ENCODE peak calls at places on chromosomes 3 and 15, in eight cellular contexts. D is heart left ventricle, Z is neural progenitor cell, H is brain microvascular endothelial cell, C is AG10803, B is cardiac fibroblast, X is stomach, G is astrocyte. Q is an unnamed sample.

GRCh38 chr15:37877851-37878577 is 56.4 kb upstream of the TMCO5A start:
- DNase-seq in D (no peak), Z (no peak), H (peak; percentile 81), C (peak; percentile 66), B (peak; percentile 76), X (no peak), G (peak; percentile 82), Q (peak; percentile 83)

GRCh38 chr3:165874663-165875489 is 37.7 kb upstream of the BCHE start:
- DNase-seq in D (no peak), Z (no peak), H (no peak), C (no peak), B (no peak), X (no peak), G (no peak), Q (no peak)

GRCh38 chr15:56760186-56760585 is 26.9 kb upstream of the ZNF280D start:
- DNase-seq in D (no peak), Z (no peak), H (peak; percentile 40), C (peak; percentile 65), B (peak; percentile 60), X (no peak), G (peak; percentile 48), Q (peak; percentile 54)

GRCh38 chr15:45048784-45049631 is 26.0 kb downstream of the SORD start:
- DNase-seq in D (no peak), Z (no peak), H (peak; percentile 66), C (no peak), B (peak; percentile 87), X (no peak), G (peak; percentile 64), Q (peak; percentile 35)

GRCh38 chr15:72354496-72354895 is 21.3 kb downstream of the HEXA start:
- DNase-seq in D (no peak), Z (no peak), H (no peak), C (no peak), B (no peak), X (no peak), G (no peak), Q (no peak)

GRCh38 chr3:107065094-107065861 is 312.0 kb upstream of the CCDC54 start:
- DNase-seq in D (peak; percentile 12), Z (no peak), H (no peak), C (no peak), B (peak; percentile 21), X (no peak), G (no peak), Q (peak; percentile 26)

GRCh38 chr3:42308651-42309050 is 42.7 kb upstream of the CCK start:
- DNase-seq in D (no peak), Z (no peak), H (no peak), C (no peak), B (no peak), X (no peak), G (no peak), Q (no peak)

GRCh38 chr3:37223084-37223975 is 48.9 kb upstream of the LRRFIP2 start:
- DNase-seq in D (no peak), Z (no peak), H (peak; percentile 22), C (no peak), B (no peak), X (no peak), G (no peak), Q (no peak)

GRCh38 chr3:15860014-15860934 is 62.5 kb upstream of the ANKRD28 start:
- DNase-seq in D (no peak), Z (peak; percentile 74), H (peak; percentile 25), C (peak; percentile 39), B (peak; percentile 25), X (peak; percentile 29), G (peak; percentile 38), Q (peak; percentile 51)

GRCh38 chr15:75107905-75108838 is 84.8 kb downstream of the PPCDC start:
- DNase-seq in D (no peak), Z (no peak), H (peak; percentile 70), C (peak; percentile 87), B (peak; percentile 76), X (peak; percentile 47), G (peak; percentile 92), Q (peak; percentile 96)

GRCh38 chr15:96359371-96359771 is 28.9 kb downstream of the NR2F2 start:
- DNase-seq in D (no peak), Z (peak; percentile 52), H (no peak), C (no peak), B (no peak), X (no peak), G (no peak), Q (no peak)

GRCh38 chr3:51967384-51968174 is at the start of gene PCBP4:
- DNase-seq in D (peak; percentile 84), Z (peak; percentile 93), H (no peak), C (no peak), B (peak; percentile 42), X (peak; percentile 74), G (no peak), Q (no peak)

GRCh38 chr3:131602011-131602779 is 99.4 kb upstream of the MRPL3 start:
- DNase-seq in D (no peak), Z (peak; percentile 20), H (no peak), C (peak; percentile 8), B (no peak), X (no peak), G (no peak), Q (no peak)

GRCh38 chr15:56128081-56128480 is 115.6 kb downstream of the RFX7 start:
- DNase-seq in D (no peak), Z (no peak), H (no peak), C (no peak), B (no peak), X (no peak), G (peak; percentile 46), Q (no peak)

GRCh38 chr3:135874035-135874434 is 91.5 kb upstream of the PPP2R3A start:
- DNase-seq in D (no peak), Z (no peak), H (no peak), C (no peak), B (no peak), X (no peak), G (no peak), Q (no peak)

GRCh38 chr15:55893852-55894251 is 99.6 kb downstream of the NEDD4 start:
- DNase-seq in D (no peak), Z (no peak), H (no peak), C (no peak), B (no peak), X (no peak), G (no peak), Q (no peak)

DNA sequence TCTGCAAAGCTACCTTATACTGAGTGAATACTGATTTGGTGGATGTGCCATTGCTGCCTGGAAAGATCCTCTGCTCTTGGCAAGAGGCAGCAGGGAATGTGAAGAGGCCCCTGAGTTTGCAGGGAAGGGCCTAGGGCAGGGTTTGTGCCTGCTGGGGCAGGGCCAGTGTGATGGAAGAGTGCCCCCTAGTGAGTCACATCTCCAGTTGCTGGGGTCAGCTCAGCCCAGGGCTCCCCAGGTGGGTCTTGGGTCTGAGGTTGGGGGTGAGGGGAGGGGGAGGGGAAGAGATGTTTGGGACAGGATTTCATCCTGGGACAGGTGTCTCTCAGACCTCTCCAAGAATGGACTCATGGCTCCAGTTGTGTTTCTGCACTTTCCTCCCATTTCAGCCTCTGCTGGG is 4.1 kb upstream of the AMOTL2 start:
- DNase-seq in D (peak; percentile 69), Z (peak; percentile 72), H (no peak), C (no peak), B (peak; percentile 68), X (no peak), G (no peak), Q (peak; percentile 43)
- TF ChIP-seq CTCF in D (peak; percentile 62), Z (peak; percentile 67), H (peak; percentile 68), C (peak; percentile 9), B (peak; percentile 21), X (peak; percentile 44), G (no peak), Q (peak; percentile 39)

DNA sequence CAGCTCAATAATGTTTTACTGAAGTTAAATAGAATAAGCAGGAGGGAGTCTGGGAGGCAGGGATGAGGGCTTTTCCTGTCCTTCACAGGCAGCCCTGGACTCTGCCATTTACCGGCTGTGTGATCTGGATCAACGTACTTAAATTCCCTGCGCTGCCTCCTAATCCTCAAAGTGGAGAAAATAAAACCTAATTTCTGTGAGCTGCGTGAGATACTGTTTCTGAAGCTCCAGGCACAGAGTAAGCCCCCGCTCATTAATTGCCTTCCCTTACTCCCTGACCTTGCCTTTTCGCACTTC is 278 bp upstream of the PDIA5 start:
- DNase-seq in D (no peak), Z (no peak), H (no peak), C (no peak), B (no peak), X (no peak), G (no peak), Q (no peak)
- H3K4me3 ChIP-seq in D (peak overlapping the region; percentile 98), Z (peak overlapping the region; percentile 70), H (peak overlapping the region; percentile 96), C (peak overlapping the region; percentile 93), B (peak overlapping the region; percentile 92), X (peak overlapping the region; percentile 89), G (peak overlapping the region; percentile 73), Q (peak overlapping the region; percentile 95)

GRCh38 chr3:189947948-189948723 is 172.6 kb downstream of the P3H2 start:
- DNase-seq in D (no peak), Z (peak; percentile 41), H (peak; percentile 35), C (peak; percentile 35), B (peak; percentile 49), X (no peak), G (no peak), Q (peak; percentile 67)

GRCh38 chr3:189949580-189949979 is 171.1 kb downstream of the P3H2 start:
- DNase-seq in D (no peak), Z (no peak), H (no peak), C (no peak), B (no peak), X (no peak), G (no peak), Q (no peak)

GRCh38 chr3:189952272-189952671 is 168.4 kb downstream of the P3H2 start:
- DNase-seq in D (no peak), Z (no peak), H (no peak), C (no peak), B (no peak), X (no peak), G (no peak), Q (no peak)

GRCh38 chr3:189948724-189949045 is 172.0 kb downstream of the P3H2 start:
- DNase-seq in D (no peak), Z (no peak), H (no peak), C (no peak), B (no peak), X (no peak), G (no peak), Q (no peak)

DNA sequence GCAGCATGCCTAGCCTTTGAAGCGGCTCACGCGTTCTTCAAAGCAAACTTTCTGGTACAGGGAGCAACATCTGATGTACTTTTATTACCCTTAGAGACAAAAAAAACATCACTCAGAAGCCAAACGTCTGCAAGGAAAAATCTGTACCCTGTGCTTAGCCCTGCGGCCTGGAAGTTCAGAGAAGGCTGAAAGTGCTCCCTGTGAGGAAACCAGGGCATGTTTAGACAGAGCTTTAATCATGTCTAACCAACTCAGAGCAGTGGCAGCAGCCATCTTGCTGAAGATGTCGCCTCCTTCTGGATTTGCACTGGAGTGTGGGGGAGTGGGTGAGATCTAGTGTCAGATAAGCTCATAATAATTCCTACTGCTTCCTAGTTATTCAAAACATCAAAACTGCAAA is 170.4 kb downstream of the P3H2 start:
- DNase-seq in D (no peak), Z (peak; percentile 16), H (no peak), C (no peak), B (no peak), X (no peak), G (no peak), Q (no peak)
- TF ChIP-seq CTCF in D (no peak), Z (peak; percentile 22), H (peak; percentile 20), C (no peak), B (no peak), X (no peak), G (no peak), Q (no peak)

DNA sequence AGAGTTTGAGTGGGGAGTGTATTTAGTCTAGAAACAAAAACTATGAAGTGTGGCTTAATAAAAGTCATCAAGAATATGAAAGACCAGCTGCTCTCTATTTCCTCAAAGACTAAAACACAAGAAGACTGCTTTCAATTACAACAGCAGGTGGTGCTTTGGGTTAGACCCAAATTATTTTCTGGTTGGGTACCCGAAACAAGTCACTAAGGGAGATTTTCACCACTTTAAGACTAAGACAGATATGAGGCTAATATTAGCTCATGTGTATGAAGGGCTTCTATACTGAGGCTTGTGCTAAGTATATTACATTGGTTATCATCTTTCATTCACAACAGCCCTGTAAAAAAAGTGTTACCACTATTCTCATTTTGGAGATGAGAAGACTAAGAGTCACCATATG is 43.1 kb downstream of the COL8A1 start:
- DNase-seq in D (no peak), Z (no peak), H (no peak), C (no peak), B (no peak), X (no peak), G (no peak), Q (no peak)
- H3K4me3 ChIP-seq in D (no peak overlapping the region), Z (no peak overlapping the region), H (no peak overlapping the region), C (no peak overlapping the region), B (no peak overlapping the region), X (no peak overlapping the region), G (no peak overlapping the region), Q (no peak overlapping the region)